ENCODE peak calls at places on chromosomes 5 and 9, in eight cellular contexts. One of them, this sample, is unnamed.

GRCh38 chr5:2686725-2687124 is 64.8 kb downstream of the IRX2 start:
- DNase-seq in Calu3: no peak
- DNase-seq in foreskin keratinocyte: no peak
- DNase-seq in sigmoid colon: no peak
- DNase-seq in H1: no peak
- DNase-seq in coronary artery: peak; percentile 33
- DNase-seq in omental fat pad: no peak
- DNase-seq in A549: no peak
- DNase-seq in this sample: peak; percentile 54

GRCh38 chr5:179668404-179668803 is 12.4 kb downstream of the CBY3 start:
- DNase-seq in sigmoid colon: no peak
- DNase-seq in coronary artery: no peak
- DNase-seq in A549: peak; percentile 47
- DNase-seq in foreskin keratinocyte: no peak
- DNase-seq in H1: peak; percentile 54
- DNase-seq in Calu3: no peak
- DNase-seq in omental fat pad: no peak
- DNase-seq in this sample: peak; percentile 65

GRCh38 chr5:90119531-90119940 is 290.0 kb downstream of the CETN3 start:
- DNase-seq in Calu3: no peak
- DNase-seq in A549: no peak
- DNase-seq in sigmoid colon: no peak
- DNase-seq in H1: no peak
- DNase-seq in omental fat pad: no peak
- DNase-seq in coronary artery: no peak
- DNase-seq in foreskin keratinocyte: no peak
- DNase-seq in this sample: peak; percentile 75

GRCh38 chr5:168015506-168015905 is 275.9 kb upstream of the WWC1 start:
- DNase-seq in Calu3: no peak
- DNase-seq in H1: no peak
- DNase-seq in foreskin keratinocyte: no peak
- DNase-seq in A549: no peak
- DNase-seq in coronary artery: no peak
- DNase-seq in sigmoid colon: no peak
- DNase-seq in omental fat pad: no peak
- DNase-seq in this sample: no peak

GRCh38 chr9:23829580-23830458 is 3.8 kb upstream of the ELAVL2 start:
- DNase-seq in Calu3: peak; percentile 1
- DNase-seq in A549: no peak
- DNase-seq in coronary artery: no peak
- DNase-seq in H1: no peak
- DNase-seq in foreskin keratinocyte: no peak
- DNase-seq in omental fat pad: no peak
- DNase-seq in sigmoid colon: no peak
- DNase-seq in this sample: peak; percentile 33

GRCh38 chr5:122907238-122907637 is 61.8 kb downstream of the SNX24 start:
- DNase-seq in H1: no peak
- DNase-seq in A549: peak; percentile 35
- DNase-seq in omental fat pad: no peak
- DNase-seq in foreskin keratinocyte: peak; percentile 75
- DNase-seq in coronary artery: no peak
- DNase-seq in Calu3: no peak
- DNase-seq in sigmoid colon: no peak
- DNase-seq in this sample: peak; percentile 66

GRCh38 chr9:108180511-108180910 is 675.3 kb downstream of the ACTL7B start:
- DNase-seq in Calu3: no peak
- DNase-seq in omental fat pad: no peak
- DNase-seq in sigmoid colon: no peak
- DNase-seq in coronary artery: no peak
- DNase-seq in H1: no peak
- DNase-seq in foreskin keratinocyte: no peak
- DNase-seq in A549: no peak
- DNase-seq in this sample: peak; percentile 14

GRCh38 chr5:39605966-39606591 is 181.3 kb upstream of the DAB2 start:
- DNase-seq in sigmoid colon: no peak
- DNase-seq in Calu3: no peak
- DNase-seq in H1: no peak
- DNase-seq in A549: peak; percentile 9
- DNase-seq in foreskin keratinocyte: no peak
- DNase-seq in omental fat pad: no peak
- DNase-seq in coronary artery: no peak
- DNase-seq in this sample: peak; percentile 26

GRCh38 chr5:153907170-153907775 is 131.4 kb downstream of the FAM114A2 start:
- DNase-seq in coronary artery: no peak
- DNase-seq in H1: no peak
- DNase-seq in omental fat pad: no peak
- DNase-seq in foreskin keratinocyte: no peak
- DNase-seq in sigmoid colon: no peak
- DNase-seq in Calu3: no peak
- DNase-seq in A549: no peak
- DNase-seq in this sample: no peak

GRCh38 chr5:54959673-54960418 is 25.5 kb downstream of the ESM1 start:
- DNase-seq in Calu3: peak; percentile 43
- DNase-seq in H1: peak; percentile 7
- DNase-seq in sigmoid colon: no peak
- DNase-seq in foreskin keratinocyte: no peak
- DNase-seq in A549: no peak
- DNase-seq in coronary artery: no peak
- DNase-seq in omental fat pad: no peak
- DNase-seq in this sample: peak; percentile 50

GRCh38 chr5:89087128-89087527 is 204.1 kb upstream of the MEF2C start:
- DNase-seq in sigmoid colon: no peak
- DNase-seq in A549: no peak
- DNase-seq in H1: no peak
- DNase-seq in coronary artery: no peak
- DNase-seq in foreskin keratinocyte: no peak
- DNase-seq in omental fat pad: no peak
- DNase-seq in Calu3: no peak
- DNase-seq in this sample: no peak

GRCh38 chr5:24232929-24233328 is 411.8 kb downstream of the CDH10 start:
- DNase-seq in omental fat pad: no peak
- DNase-seq in Calu3: no peak
- DNase-seq in sigmoid colon: no peak
- DNase-seq in coronary artery: no peak
- DNase-seq in A549: no peak
- DNase-seq in foreskin keratinocyte: no peak
- DNase-seq in H1: no peak
- DNase-seq in this sample: peak; percentile 2

GRCh38 chr9:71302776-71303175 is 181.4 kb upstream of the TRPM3 start:
- DNase-seq in Calu3: no peak
- DNase-seq in H1: no peak
- DNase-seq in foreskin keratinocyte: no peak
- DNase-seq in coronary artery: no peak
- DNase-seq in A549: no peak
- DNase-seq in omental fat pad: no peak
- DNase-seq in sigmoid colon: no peak
- DNase-seq in this sample: no peak

GRCh38 chr5:179815491-179816249 is 5.0 kb upstream of the SQSTM1 start:
- DNase-seq in coronary artery: no peak
- DNase-seq in Calu3: no peak
- DNase-seq in foreskin keratinocyte: no peak
- DNase-seq in omental fat pad: no peak
- DNase-seq in sigmoid colon: no peak
- DNase-seq in A549: no peak
- DNase-seq in H1: no peak
- DNase-seq in this sample: no peak

GRCh38 chr5:143241892-143242291 is 161.6 kb downstream of the NR3C1 start:
- DNase-seq in A549: no peak
- DNase-seq in sigmoid colon: no peak
- DNase-seq in Calu3: no peak
- DNase-seq in foreskin keratinocyte: peak; percentile 43
- DNase-seq in omental fat pad: no peak
- DNase-seq in H1: no peak
- DNase-seq in coronary artery: no peak
- DNase-seq in this sample: peak; percentile 35

GRCh38 chr9:341634-342421 is 127.2 kb downstream of the DOCK8 start:
- DNase-seq in sigmoid colon: no peak
- DNase-seq in omental fat pad: no peak
- DNase-seq in H1: no peak
- DNase-seq in Calu3: no peak
- DNase-seq in foreskin keratinocyte: no peak
- DNase-seq in A549: no peak
- DNase-seq in coronary artery: no peak
- DNase-seq in this sample: peak; percentile 49

GRCh38 chr5:62376064-62376463 is 27.6 kb downstream of the DIMT1 start:
- DNase-seq in sigmoid colon: no peak
- DNase-seq in coronary artery: no peak
- DNase-seq in foreskin keratinocyte: peak; percentile 8
- DNase-seq in H1: no peak
- DNase-seq in omental fat pad: no peak
- DNase-seq in A549: peak; percentile 7
- DNase-seq in Calu3: peak; percentile 12
- DNase-seq in this sample: peak; percentile 27

GRCh38 chr9:126474201-126474765 is 139.4 kb upstream of the LMX1B start:
- DNase-seq in omental fat pad: no peak
- DNase-seq in coronary artery: no peak
- DNase-seq in Calu3: no peak
- DNase-seq in A549: peak; percentile 22
- DNase-seq in sigmoid colon: no peak
- DNase-seq in foreskin keratinocyte: no peak
- DNase-seq in H1: no peak
- DNase-seq in this sample: peak; percentile 33

GRCh38 chr9:120541921-120542320 is 38.0 kb downstream of the CDK5RAP2 start:
- DNase-seq in Calu3: no peak
- DNase-seq in omental fat pad: no peak
- DNase-seq in A549: no peak
- DNase-seq in H1: no peak
- DNase-seq in coronary artery: no peak
- DNase-seq in sigmoid colon: no peak
- DNase-seq in foreskin keratinocyte: no peak
- DNase-seq in this sample: no peak

DNA sequence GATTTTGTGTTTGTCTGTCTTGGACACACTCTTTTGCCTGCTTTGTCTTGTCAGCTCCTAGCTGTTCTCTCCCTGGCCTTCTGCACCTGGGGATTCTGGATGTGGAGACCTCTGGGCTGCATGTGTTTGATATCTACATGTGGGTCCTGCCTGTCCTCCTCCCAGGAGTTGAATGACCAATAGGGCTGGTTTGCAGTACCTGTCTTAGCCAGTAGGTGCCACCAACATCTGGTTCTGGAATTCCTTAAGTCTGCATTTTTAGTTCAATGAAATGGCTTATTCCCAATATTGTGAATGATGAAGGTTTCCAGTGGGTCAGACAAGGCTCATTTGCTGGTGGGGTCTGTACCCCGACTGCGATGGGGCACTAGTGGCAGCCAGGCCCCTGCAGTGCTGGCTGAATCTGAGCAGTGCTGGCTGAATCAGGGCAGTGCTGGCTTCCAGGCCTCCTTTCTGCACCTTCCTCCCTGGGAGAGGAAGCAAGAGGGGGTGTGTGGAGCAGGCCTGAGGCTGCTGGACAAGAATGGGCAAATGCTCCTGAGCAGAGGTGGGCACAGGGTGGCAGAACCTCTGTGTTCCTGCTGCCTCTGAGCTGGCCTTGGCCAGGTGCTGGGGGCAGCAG is 73.3 kb downstream of the RXRA start:
- DNase-seq in H1: no peak
- DNase-seq in Calu3: no peak
- DNase-seq in coronary artery: no peak
- DNase-seq in foreskin keratinocyte: no peak
- DNase-seq in sigmoid colon: no peak
- DNase-seq in A549: no peak
- DNase-seq in omental fat pad: no peak
- DNase-seq in this sample: peak; percentile 59
- TF ChIP-seq CTCF in H1: peak; percentile 41
- TF ChIP-seq CTCF in Calu3: peak; percentile 38
- TF ChIP-seq CTCF in coronary artery: no peak
- TF ChIP-seq CTCF in foreskin keratinocyte: peak; percentile 72
- TF ChIP-seq CTCF in sigmoid colon: peak; percentile 39
- TF ChIP-seq CTCF in A549: peak; percentile 36
- TF ChIP-seq CTCF in omental fat pad: no peak
- TF ChIP-seq CTCF in this sample: peak; percentile 68

DNA sequence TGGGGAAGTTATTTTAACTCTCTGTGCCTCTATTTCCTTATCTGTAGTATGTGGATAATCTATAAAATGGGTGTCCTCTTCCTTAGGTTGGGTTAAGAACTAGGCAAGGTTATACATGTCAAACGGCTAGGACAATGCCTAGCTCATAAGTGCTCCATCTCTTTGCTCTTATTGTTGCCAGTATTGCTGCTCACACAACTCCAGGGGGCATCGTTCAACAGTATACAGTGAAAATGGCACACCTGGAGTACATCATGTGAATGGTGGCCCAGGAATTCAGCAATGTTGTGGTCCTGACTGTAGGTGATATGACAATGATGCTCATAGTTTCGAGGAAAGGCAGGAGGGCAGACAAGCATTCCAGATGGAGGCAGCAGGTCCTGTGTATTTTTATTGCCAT is 30.1 kb downstream of the SLIT3 start:
- DNase-seq in Calu3: no peak
- DNase-seq in foreskin keratinocyte: no peak
- DNase-seq in sigmoid colon: no peak
- DNase-seq in H1: no peak
- DNase-seq in A549: no peak
- DNase-seq in omental fat pad: no peak
- DNase-seq in coronary artery: no peak
- DNase-seq in this sample: peak; percentile 26
- TF ChIP-seq CTCF in Calu3: no peak
- TF ChIP-seq CTCF in foreskin keratinocyte: peak; percentile 28
- TF ChIP-seq CTCF in sigmoid colon: no peak
- TF ChIP-seq CTCF in H1: peak; percentile 5
- TF ChIP-seq CTCF in A549: peak; percentile 26
- TF ChIP-seq CTCF in omental fat pad: no peak
- TF ChIP-seq CTCF in coronary artery: no peak
- TF ChIP-seq CTCF in this sample: no peak

GRCh38 chr5:172162348-172162747 is 25.7 kb downstream of the STK10 start:
- DNase-seq in coronary artery: no peak
- DNase-seq in sigmoid colon: no peak
- DNase-seq in foreskin keratinocyte: no peak
- DNase-seq in A549: no peak
- DNase-seq in H1: no peak
- DNase-seq in Calu3: no peak
- DNase-seq in omental fat pad: no peak
- DNase-seq in this sample: no peak
- TF ChIP-seq CTCF in coronary artery: no peak
- TF ChIP-seq CTCF in sigmoid colon: no peak
- TF ChIP-seq CTCF in foreskin keratinocyte: peak; percentile 30
- TF ChIP-seq CTCF in A549: no peak
- TF ChIP-seq CTCF in H1: no peak
- TF ChIP-seq CTCF in Calu3: no peak
- TF ChIP-seq CTCF in omental fat pad: no peak
- TF ChIP-seq CTCF in this sample: no peak

DNA sequence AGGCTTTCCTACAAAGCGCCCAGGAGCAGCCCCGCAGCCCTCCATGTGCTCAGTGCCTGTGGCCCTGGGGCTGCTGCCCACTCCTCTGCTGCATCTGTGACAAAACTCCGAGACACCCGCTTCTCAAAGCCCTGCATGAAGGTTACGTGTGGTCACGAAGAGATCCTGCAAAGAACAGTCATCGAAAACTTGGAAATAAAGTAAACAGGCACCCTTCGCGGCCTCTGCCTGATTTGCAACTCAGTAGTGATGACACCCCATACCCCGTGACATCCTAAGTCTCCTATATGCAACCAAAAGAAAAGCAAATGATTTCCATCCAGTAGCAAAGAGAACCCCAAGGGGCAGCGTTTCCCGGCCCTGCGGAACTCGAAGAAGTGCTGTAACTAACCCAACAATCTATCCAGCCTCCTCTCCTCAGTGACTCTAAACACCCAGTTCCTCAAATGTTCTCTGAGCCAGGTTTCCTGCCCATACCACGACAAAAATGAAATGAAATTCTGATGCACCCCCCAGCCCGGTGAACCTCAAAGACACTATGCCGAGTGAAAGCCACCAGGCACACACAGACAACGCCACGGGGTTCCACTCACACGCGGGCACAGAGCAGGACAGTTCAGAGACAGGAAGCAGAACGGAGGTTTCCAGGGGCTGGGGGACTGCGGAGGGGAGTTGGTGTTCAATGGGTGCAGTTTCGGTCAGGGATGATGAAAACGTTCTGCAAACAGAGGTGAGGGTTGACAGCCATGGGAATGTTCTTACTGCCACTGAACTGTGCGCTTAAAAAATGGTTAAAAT is 19.0 kb downstream of the NACC2 start:
- DNase-seq in Calu3: no peak
- DNase-seq in A549: no peak
- DNase-seq in foreskin keratinocyte: no peak
- DNase-seq in H1: no peak
- DNase-seq in sigmoid colon: peak; percentile 64
- DNase-seq in coronary artery: no peak
- DNase-seq in omental fat pad: no peak
- DNase-seq in this sample: no peak
- TF ChIP-seq CTCF in Calu3: no peak
- TF ChIP-seq CTCF in A549: no peak
- TF ChIP-seq CTCF in foreskin keratinocyte: no peak
- TF ChIP-seq CTCF in H1: no peak
- TF ChIP-seq CTCF in sigmoid colon: no peak
- TF ChIP-seq CTCF in coronary artery: no peak
- TF ChIP-seq CTCF in omental fat pad: no peak
- TF ChIP-seq CTCF in this sample: no peak

This sample was measured in MCF 10A.